ENCODE peak calls at places on chromosomes 7 and 10, in eight cellular contexts. One of them, this sample, is unnamed.

GRCh38 chr10:131169146-131169545 is 142.4 kb downstream of the TCERG1L start:
- DNase-seq in HS-27A: no peak
- DNase-seq in HTR-8/SVneo: no peak
- DNase-seq in kidney tubule cell: no peak
- DNase-seq in NCI-H1092: no peak
- DNase-seq in activated T-cell treated with anti-CD3 and anti-CD28 coated beads for 4 hours: no peak
- DNase-seq in sciatic nerve: no peak
- DNase-seq in HuH-7: no peak
- DNase-seq in this sample: no peak

GRCh38 chr7:37354661-37355131 is 94.0 kb downstream of the ELMO1 start:
- DNase-seq in HS-27A: no peak
- DNase-seq in HTR-8/SVneo: no peak
- DNase-seq in kidney tubule cell: peak
- DNase-seq in NCI-H1092: no peak
- DNase-seq in activated T-cell treated with anti-CD3 and anti-CD28 coated beads for 4 hours: no peak
- DNase-seq in sciatic nerve: peak
- DNase-seq in HuH-7: no peak
- DNase-seq in this sample: peak

GRCh38 chr10:30528427-30528782 is 94.4 kb downstream of the MAP3K8 start:
- DNase-seq in HS-27A: no peak
- DNase-seq in HTR-8/SVneo: no peak
- DNase-seq in kidney tubule cell: no peak
- DNase-seq in NCI-H1092: no peak
- DNase-seq in activated T-cell treated with anti-CD3 and anti-CD28 coated beads for 4 hours: no peak
- DNase-seq in sciatic nerve: no peak
- DNase-seq in HuH-7: no peak
- DNase-seq in this sample: no peak

GRCh38 chr10:46282460-46283216 is 4.2 kb upstream of the ANTXRL start:
- DNase-seq in HS-27A: no peak
- DNase-seq in HTR-8/SVneo: peak
- DNase-seq in kidney tubule cell: peak
- DNase-seq in NCI-H1092: no peak
- DNase-seq in activated T-cell treated with anti-CD3 and anti-CD28 coated beads for 4 hours: peak
- DNase-seq in sciatic nerve: peak
- DNase-seq in HuH-7: peak
- DNase-seq in this sample: peak

GRCh38 chr7:157997080-157997440 is 590.6 kb downstream of the PTPRN2 start:
- DNase-seq in HS-27A: no peak
- DNase-seq in HTR-8/SVneo: no peak
- DNase-seq in kidney tubule cell: no peak
- DNase-seq in NCI-H1092: no peak
- DNase-seq in activated T-cell treated with anti-CD3 and anti-CD28 coated beads for 4 hours: no peak
- DNase-seq in sciatic nerve: no peak
- DNase-seq in HuH-7: no peak
- DNase-seq in this sample: no peak

GRCh38 chr10:52563361-52563760 is 209.2 kb downstream of the MBL2 start:
- DNase-seq in HS-27A: no peak
- DNase-seq in HTR-8/SVneo: no peak
- DNase-seq in kidney tubule cell: no peak
- DNase-seq in NCI-H1092: no peak
- DNase-seq in activated T-cell treated with anti-CD3 and anti-CD28 coated beads for 4 hours: no peak
- DNase-seq in sciatic nerve: no peak
- DNase-seq in HuH-7: no peak
- DNase-seq in this sample: no peak

GRCh38 chr10:35765039-35765662 is 123.1 kb upstream of the FZD8 start:
- DNase-seq in HS-27A: no peak
- DNase-seq in HTR-8/SVneo: no peak
- DNase-seq in kidney tubule cell: peak
- DNase-seq in NCI-H1092: no peak
- DNase-seq in activated T-cell treated with anti-CD3 and anti-CD28 coated beads for 4 hours: no peak
- DNase-seq in sciatic nerve: peak
- DNase-seq in HuH-7: no peak
- DNase-seq in this sample: no peak

GRCh38 chr10:59177031-59177861 is 803 bp downstream of the PHYHIPL start:
- DNase-seq in HS-27A: peak
- DNase-seq in HTR-8/SVneo: peak
- DNase-seq in kidney tubule cell: peak
- DNase-seq in NCI-H1092: peak
- DNase-seq in activated T-cell treated with anti-CD3 and anti-CD28 coated beads for 4 hours: no peak
- DNase-seq in sciatic nerve: no peak
- DNase-seq in HuH-7: peak
- DNase-seq in this sample: peak

GRCh38 chr10:94429049-94429707 is 26.8 kb downstream of the TBC1D12 start:
- DNase-seq in HS-27A: peak
- DNase-seq in HTR-8/SVneo: no peak
- DNase-seq in kidney tubule cell: peak
- DNase-seq in NCI-H1092: no peak
- DNase-seq in activated T-cell treated with anti-CD3 and anti-CD28 coated beads for 4 hours: no peak
- DNase-seq in sciatic nerve: no peak
- DNase-seq in HuH-7: no peak
- DNase-seq in this sample: no peak

GRCh38 chr10:122294511-122295422 is 23.7 kb downstream of the BTBD16 start:
- DNase-seq in HS-27A: no peak
- DNase-seq in HTR-8/SVneo: no peak
- DNase-seq in kidney tubule cell: no peak
- DNase-seq in NCI-H1092: no peak
- DNase-seq in activated T-cell treated with anti-CD3 and anti-CD28 coated beads for 4 hours: no peak
- DNase-seq in sciatic nerve: no peak
- DNase-seq in HuH-7: no peak
- DNase-seq in this sample: no peak

GRCh38 chr10:59098387-59098786 is 78.1 kb upstream of the PHYHIPL start:
- DNase-seq in HS-27A: peak
- DNase-seq in HTR-8/SVneo: no peak
- DNase-seq in kidney tubule cell: peak
- DNase-seq in NCI-H1092: no peak
- DNase-seq in activated T-cell treated with anti-CD3 and anti-CD28 coated beads for 4 hours: no peak
- DNase-seq in sciatic nerve: no peak
- DNase-seq in HuH-7: no peak
- DNase-seq in this sample: no peak

GRCh38 chr10:100890696-100891271 is 22.0 kb upstream of the SLF2 start:
- DNase-seq in HS-27A: peak
- DNase-seq in HTR-8/SVneo: peak
- DNase-seq in kidney tubule cell: peak
- DNase-seq in NCI-H1092: no peak
- DNase-seq in activated T-cell treated with anti-CD3 and anti-CD28 coated beads for 4 hours: no peak
- DNase-seq in sciatic nerve: no peak
- DNase-seq in HuH-7: no peak
- DNase-seq in this sample: no peak

GRCh38 chr10:69629897-69630650 is at the start of gene FAM241B:
- DNase-seq in HS-27A: no peak
- DNase-seq in HTR-8/SVneo: peak
- DNase-seq in kidney tubule cell: peak
- DNase-seq in NCI-H1092: peak
- DNase-seq in activated T-cell treated with anti-CD3 and anti-CD28 coated beads for 4 hours: peak
- DNase-seq in sciatic nerve: peak
- DNase-seq in HuH-7: peak
- DNase-seq in this sample: peak

GRCh38 chr7:43244782-43245181 is 132.3 kb downstream of the HECW1 start:
- DNase-seq in HS-27A: no peak
- DNase-seq in HTR-8/SVneo: no peak
- DNase-seq in kidney tubule cell: peak
- DNase-seq in NCI-H1092: no peak
- DNase-seq in activated T-cell treated with anti-CD3 and anti-CD28 coated beads for 4 hours: no peak
- DNase-seq in sciatic nerve: no peak
- DNase-seq in HuH-7: no peak
- DNase-seq in this sample: no peak

GRCh38 chr7:37901236-37901827 is 15.3 kb downstream of the SFRP4 start:
- DNase-seq in HS-27A: no peak
- DNase-seq in HTR-8/SVneo: peak
- DNase-seq in kidney tubule cell: peak
- DNase-seq in NCI-H1092: peak
- DNase-seq in activated T-cell treated with anti-CD3 and anti-CD28 coated beads for 4 hours: no peak
- DNase-seq in sciatic nerve: no peak
- DNase-seq in HuH-7: no peak
- DNase-seq in this sample: peak

GRCh38 chr7:25314094-25314708 is 85.9 kb upstream of the NPVF start:
- DNase-seq in HS-27A: no peak
- DNase-seq in HTR-8/SVneo: no peak
- DNase-seq in kidney tubule cell: peak
- DNase-seq in NCI-H1092: no peak
- DNase-seq in activated T-cell treated with anti-CD3 and anti-CD28 coated beads for 4 hours: no peak
- DNase-seq in sciatic nerve: no peak
- DNase-seq in HuH-7: peak
- DNase-seq in this sample: no peak

GRCh38 chr10:31157125-31157983 is 125.7 kb upstream of the ZNF438 start:
- DNase-seq in HS-27A: no peak
- DNase-seq in HTR-8/SVneo: no peak
- DNase-seq in kidney tubule cell: peak
- DNase-seq in NCI-H1092: peak
- DNase-seq in activated T-cell treated with anti-CD3 and anti-CD28 coated beads for 4 hours: no peak
- DNase-seq in sciatic nerve: peak
- DNase-seq in HuH-7: no peak
- DNase-seq in this sample: no peak

GRCh38 chr10:34526758-34527730 is 288.1 kb downstream of the PARD3 start:
- DNase-seq in HS-27A: peak
- DNase-seq in HTR-8/SVneo: peak
- DNase-seq in kidney tubule cell: peak
- DNase-seq in NCI-H1092: no peak
- DNase-seq in activated T-cell treated with anti-CD3 and anti-CD28 coated beads for 4 hours: no peak
- DNase-seq in sciatic nerve: no peak
- DNase-seq in HuH-7: no peak
- DNase-seq in this sample: no peak

GRCh38 chr10:117537436-117537903 is 5.1 kb upstream of the EMX2 start:
- DNase-seq in HS-27A: no peak
- DNase-seq in HTR-8/SVneo: no peak
- DNase-seq in kidney tubule cell: peak
- DNase-seq in NCI-H1092: no peak
- DNase-seq in activated T-cell treated with anti-CD3 and anti-CD28 coated beads for 4 hours: no peak
- DNase-seq in sciatic nerve: no peak
- DNase-seq in HuH-7: peak
- DNase-seq in this sample: peak

GRCh38 chr7:41507686-41508268 is 195.1 kb downstream of the INHBA start:
- DNase-seq in HS-27A: no peak
- DNase-seq in HTR-8/SVneo: no peak
- DNase-seq in kidney tubule cell: no peak
- DNase-seq in NCI-H1092: no peak
- DNase-seq in activated T-cell treated with anti-CD3 and anti-CD28 coated beads for 4 hours: no peak
- DNase-seq in sciatic nerve: no peak
- DNase-seq in HuH-7: no peak
- DNase-seq in this sample: no peak

GRCh38 chr7:129434846-129435318 is 650 bp downstream of the STRIP2 start:
- DNase-seq in HS-27A: no peak
- DNase-seq in HTR-8/SVneo: peak
- DNase-seq in kidney tubule cell: peak
- DNase-seq in NCI-H1092: no peak
- DNase-seq in activated T-cell treated with anti-CD3 and anti-CD28 coated beads for 4 hours: no peak
- DNase-seq in sciatic nerve: no peak
- DNase-seq in HuH-7: peak
- DNase-seq in this sample: peak